ENCODE peak calls at places on chromosomes 11 and 22, in seven cellular contexts. O is aorta; S is NCI-H1092 treated with DMSO at 0.1 percent for 48 hours; E is tibial nerve; H is CD4-positive, alpha-beta T cell; Y is astrocyte; M is central memory CD4-positive, alpha-beta T cell. Q is an unnamed sample.

GRCh38 chr11:132177106-132177505 is 806.7 kb downstream of the NTM start:
- DNase-seq in E (no peak), M (no peak), H (no peak), O (no peak), Y (peak), S (no peak), Q (no peak)

GRCh38 chr22:35380013-35380412 is 883 bp upstream of the HMOX1 start:
- DNase-seq in M (no peak), Y (no peak), E (no peak), O (no peak), S (no peak), H (no peak), Q (no peak)

GRCh38 chr11:117839936-117840813 is 15.6 kb upstream of the FXYD2 start:
- DNase-seq in S (no peak), O (peak), H (peak), Y (no peak), M (no peak), E (no peak), Q (no peak)

GRCh38 chr11:31986201-31986889 is 104.5 kb upstream of the RCN1 start:
- DNase-seq in E (no peak), S (no peak), M (no peak), H (no peak), O (no peak), Y (no peak), Q (no peak)

GRCh38 chr11:82889133-82890001 is 10.9 kb downstream of the PRCP start:
- DNase-seq in S (no peak), Y (no peak), E (no peak), O (no peak), H (no peak), M (no peak), Q (no peak)

GRCh38 chr11:115527534-115528125 is 23.4 kb upstream of the CADM1 start:
- DNase-seq in E (no peak), Y (no peak), O (no peak), H (no peak), M (no peak), S (no peak), Q (no peak)

GRCh38 chr22:38139901-38140300 is 29.4 kb upstream of the BAIAP2L2 start:
- DNase-seq in H (no peak), M (no peak), S (no peak), E (no peak), O (peak), Y (no peak), Q (no peak)

GRCh38 chr11:17845431-17845881 is 110.9 kb downstream of the KCNC1 start:
- DNase-seq in E (peak), Y (peak), S (no peak), M (no peak), O (no peak), H (no peak), Q (no peak)

GRCh38 chr11:123338266-123338800 is 91.7 kb upstream of the GRAMD1B start:
- DNase-seq in O (no peak), Y (no peak), E (no peak), S (no peak), M (no peak), H (no peak), Q (no peak)

GRCh38 chr11:3156282-3156660 is 8.8 kb downstream of the OSBPL5 start:
- DNase-seq in M (no peak), H (no peak), S (no peak), E (no peak), Y (no peak), O (peak), Q (no peak)

GRCh38 chr11:6625156-6625831 is 6.1 kb upstream of the TPP1 start:
- DNase-seq in E (no peak), H (no peak), S (no peak), O (no peak), M (no peak), Y (no peak), Q (no peak)

GRCh38 chr11:23903044-23903704 is 593.7 kb upstream of the LUZP2 start:
- DNase-seq in E (no peak), H (no peak), M (no peak), S (no peak), Y (peak), O (no peak), Q (no peak)

GRCh38 chr11:1924646-1925372 is 5.3 kb downstream of the TNNT3 start:
- DNase-seq in E (no peak), H (no peak), O (peak), S (no peak), M (no peak), Y (no peak), Q (peak)

GRCh38 chr11:104200688-104201087 is 36.7 kb upstream of the PDGFD start:
- DNase-seq in M (no peak), E (no peak), S (no peak), H (no peak), O (no peak), Y (no peak), Q (no peak)

GRCh38 chr22:20243545-20244249 is 24.4 kb downstream of the RTN4R start:
- DNase-seq in O (peak), H (peak), E (no peak), S (peak), Y (peak), M (peak), Q (peak)

GRCh38 chr11:63590024-63590788 is 24.0 kb downstream of the PLAAT3 start:
- DNase-seq in H (no peak), S (no peak), O (no peak), Y (no peak), E (no peak), M (no peak), Q (no peak)

Q was measured in naive thymus-derived CD8-positive, alpha-beta T cell.